ENCODE peak calls at places on chromosomes 4 and X, in eight cellular contexts. G, T, M, D, J, O, A and P are unnamed samples.

GRCh38 chr4:186132577-186133277 is 28.2 kb downstream of the FAM149A start:
- DNase-seq in G (peak), T (no peak), M (no peak), D (no peak), J (peak), O (peak), A (no peak), P (peak)

GRCh38 chrX:154458116-154458953 is at the start of gene PLXNA3:
- DNase-seq in G (no peak), T (no peak), M (peak), D (peak), J (peak), O (no peak), A (peak), P (peak)

GRCh38 chrX:22742174-22742573 is 257.6 kb upstream of the DDX53 start:
- DNase-seq in G (no peak), T (no peak), M (no peak), D (no peak), J (no peak), O (no peak), A (no peak), P (no peak)

GRCh38 chr4:845836-846251 is 19.9 kb upstream of the CPLX1 start:
- DNase-seq in G (no peak), T (no peak), M (no peak), D (no peak), J (no peak), O (no peak), A (no peak), P (no peak)

GRCh38 chr4:67546971-67547370 is 1.7 kb upstream of the CENPC start:
- DNase-seq in G (no peak), T (no peak), M (no peak), D (no peak), J (no peak), O (no peak), A (no peak), P (no peak)

GRCh38 chrX:114619874-114620273 is 36.0 kb downstream of the HTR2C start:
- DNase-seq in G (no peak), T (no peak), M (no peak), D (no peak), J (peak), O (no peak), A (no peak), P (no peak)

GRCh38 chr4:1556541-1557220 is 127.4 kb downstream of the FAM53A start:
- DNase-seq in G (no peak), T (no peak), M (no peak), D (no peak), J (no peak), O (no peak), A (no peak), P (no peak)

GRCh38 chrX:149541521-149542047 is 772 bp downstream of the EOLA1 start:
- DNase-seq in G (no peak), T (no peak), M (no peak), D (no peak), J (peak), O (no peak), A (no peak), P (peak)

GRCh38 chrX:6708041-6708440 is 173.1 kb upstream of the VCX3A start:
- DNase-seq in G (no peak), T (no peak), M (no peak), D (no peak), J (no peak), O (no peak), A (no peak), P (no peak)

GRCh38 chr4:148795156-148795864 is 353.1 kb upstream of the NR3C2 start:
- DNase-seq in G (no peak), T (no peak), M (peak), D (no peak), J (no peak), O (no peak), A (no peak), P (peak)

GRCh38 chrX:25001808-25002657 is 13.7 kb downstream of the ARX start:
- DNase-seq in G (no peak), T (no peak), M (no peak), D (no peak), J (no peak), O (no peak), A (no peak), P (no peak)

GRCh38 chrX:25002658-25003015 is 13.1 kb downstream of the ARX start:
- DNase-seq in G (no peak), T (no peak), M (no peak), D (no peak), J (no peak), O (no peak), A (no peak), P (no peak)

GRCh38 chrX:25004485-25005032 is 11.2 kb downstream of the ARX start:
- DNase-seq in G (no peak), T (no peak), M (no peak), D (no peak), J (no peak), O (no peak), A (no peak), P (no peak)

GRCh38 chrX:25004040-25004439 is 11.7 kb downstream of the ARX start:
- DNase-seq in G (no peak), T (no peak), M (no peak), D (no peak), J (no peak), O (no peak), A (no peak), P (no peak)

GRCh38 chrX:25003066-25003849 is 12.5 kb downstream of the ARX start:
- DNase-seq in G (no peak), T (no peak), M (no peak), D (no peak), J (no peak), O (no peak), A (no peak), P (no peak)
- TF ChIP-seq POLR2A in G (no peak), T (no peak), M (no peak), D (no peak), J (no peak), O (no peak), A (no peak), P (no peak)

GRCh38 chr4:47747846-47748494 is 89.9 kb downstream of the CORIN start:
- DNase-seq in G (no peak), T (no peak), M (no peak), D (no peak), J (no peak), O (no peak), A (no peak), P (no peak)
- TF ChIP-seq POLR2A in G (no peak), T (no peak), M (no peak), D (no peak), J (no peak), O (no peak), A (no peak), P (no peak)

GRCh38 chrX:96883608-96884007 is at the start of gene RPA4:
- DNase-seq in G (no peak), T (no peak), M (no peak), D (no peak), J (no peak), O (no peak), A (no peak), P (no peak)
- TF ChIP-seq POLR2A in G (no peak), T (no peak), M (no peak), D (no peak), J (no peak), O (no peak), A (no peak), P (no peak)

GRCh38 chrX:119574394-119575266 is at the start of gene UBE2A:
- DNase-seq in G (peak), T (peak), M (peak), D (peak), J (peak), O (peak), A (peak), P (peak)
- TF ChIP-seq POLR2A in G (peak), T (peak), M (peak), D (peak), J (peak), O (peak), A (peak), P (peak)

DNA sequence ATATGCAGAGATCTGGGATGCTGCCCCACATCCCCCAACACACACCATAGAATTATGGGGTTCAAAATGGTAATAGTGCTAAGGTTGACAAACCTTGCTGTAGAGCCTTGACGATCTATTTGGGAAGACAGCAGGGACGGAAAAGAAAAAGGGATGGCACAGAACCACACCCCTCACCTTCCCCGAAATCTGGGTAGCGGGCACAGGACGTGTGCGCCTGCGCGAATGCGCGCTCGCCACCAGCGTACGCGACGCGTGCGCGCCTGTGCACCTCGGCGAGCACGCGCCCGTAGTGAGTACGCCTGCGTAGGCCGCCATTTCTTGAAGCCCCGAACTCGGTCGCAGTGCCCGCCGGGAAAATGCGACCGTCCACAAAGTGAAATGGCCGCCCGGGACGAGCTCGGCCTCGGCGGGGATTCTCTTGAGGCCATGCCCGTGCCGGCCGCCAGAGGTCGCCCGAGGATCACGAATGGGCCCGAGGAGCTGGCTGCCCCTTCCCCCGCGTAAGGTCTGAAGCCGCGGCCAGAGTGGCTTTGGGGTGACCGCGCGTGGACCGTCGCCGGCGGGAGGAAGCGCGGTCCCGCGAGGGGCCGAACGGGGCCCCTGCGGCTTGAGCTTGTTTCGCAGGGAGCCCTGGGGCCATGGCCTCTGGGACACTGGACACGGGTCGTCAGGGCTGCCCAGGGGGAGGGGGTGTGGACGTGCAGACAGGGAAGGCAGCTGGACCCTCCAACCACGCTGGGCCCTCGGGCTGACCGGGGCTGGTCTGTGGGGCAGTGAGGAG is 43.7 kb downstream of the ZNF185 start:
- DNase-seq in G (peak), T (peak), M (peak), D (peak), J (peak), O (peak), A (peak), P (peak)
- TF ChIP-seq POLR2A in G (peak), T (no peak), M (peak), D (no peak), J (peak), O (no peak), A (no peak), P (peak)

GRCh38 chr4:17511950-17512795 is at the start of gene QDPR:
- DNase-seq in G (peak), T (peak), M (peak), D (peak), J (peak), O (peak), A (peak), P (peak)
- TF ChIP-seq POLR2A in G (peak), T (peak), M (no peak), D (no peak), J (peak), O (peak), A (no peak), P (peak)

GRCh38 chrX:13085533-13085932 is 41.1 kb upstream of the FAM9C start:
- DNase-seq in G (no peak), T (no peak), M (no peak), D (no peak), J (peak), O (no peak), A (no peak), P (no peak)
- TF ChIP-seq POLR2A in G (no peak), T (no peak), M (no peak), D (no peak), J (peak), O (no peak), A (peak), P (no peak)

GRCh38 chr4:184473515-184474260 is 662 bp downstream of the IRF2 start:
- DNase-seq in G (peak), T (peak), M (peak), D (peak), J (peak), O (no peak), A (peak), P (peak)

GRCh38 chr4:184473265-184473514 is 1.2 kb downstream of the IRF2 start:
- DNase-seq in G (no peak), T (no peak), M (no peak), D (no peak), J (no peak), O (no peak), A (no peak), P (no peak)

GRCh38 chr4:184471872-184472539 is 2.3 kb downstream of the IRF2 start:
- DNase-seq in G (peak), T (no peak), M (no peak), D (no peak), J (peak), O (no peak), A (peak), P (no peak)

GRCh38 chr4:184474261-184475095 is at the start of gene IRF2:
- DNase-seq in G (peak), T (peak), M (peak), D (peak), J (peak), O (peak), A (peak), P (peak)

GRCh38 chr4:184472540-184473264 is 1.6 kb downstream of the IRF2 start:
- DNase-seq in G (peak), T (peak), M (peak), D (peak), J (peak), O (no peak), A (peak), P (peak)
- TF ChIP-seq POLR2A in G (peak), T (peak), M (peak), D (peak), J (no peak), O (no peak), A (peak), P (peak)

GRCh38 chr4:2910409-2910808 is 52.8 kb downstream of the NOP14 start:
- DNase-seq in G (no peak), T (no peak), M (no peak), D (no peak), J (no peak), O (no peak), A (no peak), P (no peak)
- TF ChIP-seq POLR2A in G (no peak), T (no peak), M (no peak), D (no peak), J (no peak), O (no peak), A (no peak), P (no peak)